ENCODE peak calls at places on chromosomes 3 and 15, in ten cellular contexts. D is pancreas, S is left ventricle myocardium inferior, E is iPS DF 6.9, F is tibial artery, O is transverse colon, G is ovary, A is neuronal stem cell, M is heart right ventricle, N is right lobe of liver. L is an unnamed sample.

GRCh38 chr15:66942649-66943390 is 122.6 kb upstream of the SMAD3 start:
- DNase-seq in M (no peak), O (no peak), E (no peak), A (no peak), N (no peak), F (no peak), G (no peak), S (no peak), D (no peak), L (no peak)

GRCh38 chr3:185082149-185082548 is 70.7 kb downstream of the C3orf70 start:
- DNase-seq in S (no peak), F (no peak), E (no peak), M (no peak), N (no peak), O (no peak), G (no peak), D (no peak), A (no peak), L (no peak)

GRCh38 chr15:64731012-64731806 is 44.2 kb downstream of the RBPMS2 start:
- DNase-seq in O (peak), S (peak), F (peak), N (peak), E (peak), G (peak), M (peak), D (peak), A (peak), L (peak)

GRCh38 chr15:90862964-90863721 is 5.2 kb upstream of the FURIN start:
- DNase-seq in A (no peak), D (no peak), S (no peak), N (peak), F (peak), M (no peak), G (no peak), O (no peak), E (no peak), L (no peak)

GRCh38 chr3:44000586-44000985 is 241.1 kb upstream of the TOPAZ1 start:
- DNase-seq in E (no peak), M (no peak), G (no peak), O (no peak), D (no peak), S (no peak), A (no peak), N (no peak), F (no peak), L (no peak)

GRCh38 chr15:63945005-63945788 is 101.1 kb downstream of the DAPK2 start:
- DNase-seq in A (peak), N (peak), O (peak), F (peak), D (peak), S (peak), G (peak), M (peak), E (peak), L (peak)

GRCh38 chr3:45962033-45962432 is 18.8 kb downstream of the CXCR6 start:
- DNase-seq in A (no peak), N (no peak), F (no peak), G (no peak), S (no peak), M (no peak), D (no peak), O (no peak), E (no peak), L (no peak)

GRCh38 chr3:135078283-135078682 is 283.2 kb downstream of the EPHB1 start:
- DNase-seq in M (no peak), D (no peak), S (no peak), O (no peak), F (no peak), A (no peak), E (peak), G (no peak), N (no peak), L (no peak)

GRCh38 chr15:53384417-53384816 is 375.0 kb downstream of the WDR72 start:
- DNase-seq in S (no peak), O (peak), D (peak), M (no peak), F (no peak), N (peak), E (peak), G (no peak), A (no peak), L (peak)

GRCh38 chr15:27806396-27806795 is 292.7 kb downstream of the OCA2 start:
- DNase-seq in N (no peak), A (no peak), D (no peak), M (no peak), G (no peak), O (no peak), F (no peak), E (no peak), S (no peak), L (no peak)

GRCh38 chr3:155631323-155632019 is 113.4 kb downstream of the PLCH1 start:
- DNase-seq in M (no peak), S (no peak), F (no peak), D (no peak), O (no peak), A (no peak), G (no peak), N (no peak), E (no peak), L (no peak)

GRCh38 chr3:2250783-2251182 is 152.1 kb downstream of the CNTN4 start:
- DNase-seq in A (no peak), E (no peak), M (no peak), G (no peak), O (no peak), F (no peak), N (no peak), S (no peak), D (no peak), L (no peak)

GRCh38 chr3:11059090-11059798 is 66.7 kb downstream of the SLC6A1 start:
- DNase-seq in M (peak), E (no peak), O (peak), D (peak), F (peak), A (peak), S (peak), N (peak), G (peak), L (peak)

GRCh38 chr3:81761904-81762565 is 590 bp upstream of the GBE1 start:
- DNase-seq in A (no peak), G (no peak), M (no peak), E (no peak), N (no peak), O (no peak), S (no peak), D (no peak), F (no peak), L (no peak)

GRCh38 chr3:125191256-125191655 is 21.3 kb downstream of the SLC12A8 start:
- DNase-seq in N (no peak), O (no peak), F (no peak), S (no peak), E (no peak), D (no peak), A (no peak), M (no peak), G (no peak), L (no peak)

GRCh38 chr15:76163429-76164020 is 103.7 kb downstream of the TMEM266 start:
- DNase-seq in M (peak), G (peak), O (peak), F (peak), A (no peak), D (peak), N (no peak), E (no peak), S (peak), L (peak)

GRCh38 chr3:138066383-138066782 is 49.0 kb downstream of the DZIP1L start:
- DNase-seq in G (no peak), S (no peak), O (no peak), F (no peak), E (no peak), N (no peak), D (no peak), M (no peak), A (no peak), L (no peak)

GRCh38 chr3:152779649-152780048 is 55.3 kb upstream of the P2RY1 start:
- DNase-seq in N (no peak), A (peak), M (no peak), S (no peak), E (peak), F (no peak), G (no peak), D (no peak), O (no peak), L (no peak)

GRCh38 chr3:23490459-23490858 is 287.3 kb downstream of the UBE2E2 start:
- DNase-seq in M (no peak), G (no peak), N (no peak), O (no peak), A (no peak), F (no peak), E (no peak), S (no peak), D (no peak), L (no peak)

GRCh38 chr15:29133321-29133720 is 136.3 kb downstream of the NSMCE3 start:
- DNase-seq in M (no peak), D (no peak), G (no peak), N (no peak), O (no peak), F (no peak), S (no peak), A (no peak), E (no peak), L (no peak)

GRCh38 chr15:29133791-29134190 is 135.8 kb downstream of the NSMCE3 start:
- DNase-seq in A (no peak), E (no peak), F (no peak), G (no peak), N (no peak), S (no peak), O (no peak), D (no peak), M (no peak), L (no peak)

GRCh38 chr15:29131336-29132109 is 138.1 kb downstream of the NSMCE3 start:
- DNase-seq in G (no peak), D (no peak), S (no peak), E (no peak), O (no peak), N (no peak), M (no peak), F (no peak), A (no peak), L (no peak)

GRCh38 chr15:29132110-29132420 is 137.6 kb downstream of the NSMCE3 start:
- DNase-seq in F (no peak), A (no peak), S (no peak), G (no peak), D (no peak), O (no peak), E (no peak), M (no peak), N (no peak), L (no peak)

DNA sequence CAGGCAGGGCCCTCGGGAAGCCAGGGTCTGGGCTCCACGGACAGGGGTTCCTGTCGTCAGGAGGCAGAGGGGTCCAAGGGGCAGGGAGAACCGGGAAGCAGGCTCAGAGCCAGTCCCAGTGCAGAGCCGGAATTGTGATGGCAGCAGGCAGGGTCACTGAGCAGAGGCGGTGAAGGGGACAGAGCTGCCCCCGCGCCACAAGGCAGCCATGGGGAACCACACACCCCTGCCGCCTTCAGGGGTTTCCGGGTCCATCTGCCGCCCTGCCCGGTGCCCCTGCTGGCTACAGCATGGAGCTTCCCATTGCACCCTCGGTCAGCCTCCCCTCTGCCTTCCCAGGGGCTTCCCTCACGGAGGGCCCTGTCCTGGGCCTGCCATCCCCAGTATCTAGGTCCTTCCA is 136.8 kb downstream of the NSMCE3 start:
- DNase-seq in F (no peak), E (no peak), A (no peak), G (no peak), S (no peak), D (no peak), O (no peak), N (no peak), M (no peak), L (no peak)
- H3K27ac ChIP-seq in F (no peak), E (no peak), A (no peak), G (no peak), S (no peak), D (no peak), O (no peak), N (no peak), M (no peak), L (no peak)

GRCh38 chr15:101070024-101070423 is 150.9 kb downstream of the LRRK1 start:
- DNase-seq in M (no peak), G (peak), F (no peak), S (no peak), N (no peak), A (no peak), D (no peak), O (no peak), E (no peak), L (no peak)

GRCh38 chr15:101068523-101068960 is 149.4 kb downstream of the LRRK1 start:
- DNase-seq in N (no peak), S (no peak), E (no peak), A (no peak), D (no peak), O (no peak), F (no peak), G (peak), M (no peak), L (no peak)

GRCh38 chr15:101068961-101069734 is 150.0 kb downstream of the LRRK1 start:
- DNase-seq in D (no peak), N (no peak), G (peak), S (no peak), E (peak), O (no peak), A (peak), M (no peak), F (no peak), L (no peak)

GRCh38 chr15:101066501-101067408 is 147.6 kb downstream of the LRRK1 start:
- DNase-seq in E (no peak), S (no peak), F (no peak), D (no peak), A (no peak), G (peak), N (no peak), O (no peak), M (no peak), L (no peak)

GRCh38 chr15:101067660-101068522 is 148.7 kb downstream of the LRRK1 start:
- DNase-seq in G (peak), D (no peak), F (no peak), M (no peak), O (no peak), S (no peak), N (no peak), E (no peak), A (no peak), L (no peak)
- H3K27ac ChIP-seq in G (peak), D (no peak), F (no peak), M (no peak), O (peak), S (no peak), N (no peak), E (peak), A (peak), L (peak)

GRCh38 chr15:72203507-72203837 is 5.9 kb upstream of the GRAMD2A start:
- DNase-seq in O (no peak), F (peak), M (peak), N (no peak), E (no peak), G (no peak), A (no peak), D (no peak), S (peak), L (no peak)
- H3K27ac ChIP-seq in O (no peak), F (peak), M (peak), N (no peak), E (no peak), G (no peak), A (no peak), D (no peak), S (peak), L (no peak)

GRCh38 chr15:80832676-80833075 is 53.5 kb downstream of the CEMIP start:
- DNase-seq in O (no peak), G (no peak), A (no peak), M (no peak), N (no peak), S (no peak), D (no peak), F (no peak), E (no peak), L (no peak)

GRCh38 chr15:80831192-80831591 is 52.0 kb downstream of the CEMIP start:
- DNase-seq in O (no peak), M (no peak), D (no peak), A (no peak), F (no peak), N (no peak), S (no peak), G (no peak), E (no peak), L (no peak)

GRCh38 chr15:80830677-80831076 is 51.5 kb downstream of the CEMIP start:
- DNase-seq in O (no peak), G (no peak), E (no peak), D (no peak), A (no peak), M (no peak), N (no peak), F (no peak), S (no peak), L (no peak)

GRCh38 chr15:80834402-80834801 is 55.2 kb downstream of the CEMIP start:
- DNase-seq in N (no peak), O (no peak), D (no peak), E (no peak), S (no peak), A (no peak), G (no peak), F (no peak), M (no peak), L (no peak)

GRCh38 chr15:80831606-80832224 is 52.5 kb downstream of the CEMIP start:
- DNase-seq in M (no peak), S (no peak), F (no peak), D (no peak), A (no peak), E (no peak), N (no peak), O (no peak), G (no peak), L (no peak)
- H3K27ac ChIP-seq in M (no peak), S (no peak), F (no peak), D (no peak), A (no peak), E (peak), N (no peak), O (no peak), G (no peak), L (no peak)

DNA sequence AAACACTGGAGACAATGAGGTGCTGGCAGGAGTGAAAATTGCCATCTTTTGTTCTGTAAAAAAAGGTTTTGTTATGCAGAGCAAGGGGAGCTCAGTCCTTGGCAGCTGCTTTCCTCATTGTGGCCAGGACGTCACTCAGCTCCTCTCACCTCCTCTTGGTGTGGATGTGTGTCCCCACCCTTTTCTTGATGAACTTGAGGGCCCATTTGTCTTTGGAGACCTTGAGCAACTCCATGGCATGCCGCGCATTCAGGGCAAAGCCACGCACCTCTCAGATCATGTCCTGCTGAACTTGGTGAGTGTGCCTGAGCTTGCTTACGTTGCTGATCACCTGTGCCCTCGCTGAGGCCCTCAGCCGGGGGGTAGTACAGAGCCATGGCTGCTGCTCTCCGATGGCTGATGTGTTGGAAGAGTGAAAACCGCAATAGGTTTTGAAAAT is 24.5 kb upstream of the BDH1 start:
- DNase-seq in N (no peak), G (no peak), O (no peak), E (no peak), F (no peak), M (no peak), S (no peak), D (no peak), A (no peak), L (no peak)
- H3K27ac ChIP-seq in N (no peak), G (no peak), O (no peak), E (no peak), F (no peak), M (no peak), S (no peak), D (no peak), A (no peak), L (no peak)

GRCh38 chr15:52290329-52290728 is 5.3 kb downstream of the MYO5C start:
- DNase-seq in F (no peak), N (no peak), O (no peak), D (no peak), E (no peak), A (no peak), S (no peak), M (no peak), G (no peak), L (no peak)

GRCh38 chr15:52291204-52291603 is 4.4 kb downstream of the MYO5C start:
- DNase-seq in O (no peak), S (no peak), D (no peak), F (no peak), G (no peak), M (no peak), N (no peak), A (no peak), E (no peak), L (no peak)

GRCh38 chr15:52288986-52289385 is 6.6 kb downstream of the MYO5C start:
- DNase-seq in O (no peak), F (no peak), S (no peak), N (no peak), G (no peak), D (no peak), M (no peak), E (no peak), A (no peak), L (no peak)

GRCh38 chr15:52289629-52290081 is 5.9 kb downstream of the MYO5C start:
- DNase-seq in S (no peak), N (no peak), M (no peak), F (no peak), A (no peak), E (no peak), G (no peak), D (peak), O (peak), L (peak)

DNA sequence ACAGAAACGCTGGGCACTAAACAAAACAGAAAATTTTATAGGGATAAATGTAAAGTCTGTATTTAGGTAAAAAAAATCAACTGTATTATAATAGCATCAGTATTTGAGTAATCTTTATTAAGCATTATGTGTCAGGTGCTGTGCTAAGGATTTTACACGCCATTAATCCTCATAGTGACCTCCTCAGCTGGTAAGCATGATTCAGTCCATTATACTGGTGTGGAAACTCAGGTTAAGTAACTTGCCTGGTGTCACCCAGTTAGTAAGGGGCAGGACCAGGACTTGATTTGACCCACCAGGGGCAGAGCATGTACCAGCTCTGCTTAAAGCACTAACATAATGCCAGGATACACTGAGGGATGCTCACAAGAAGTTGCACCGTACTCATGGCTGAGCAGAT is 4.8 kb downstream of the MYO5C start:
- DNase-seq in D (no peak), M (no peak), A (no peak), G (no peak), S (no peak), F (no peak), O (no peak), N (no peak), E (no peak), L (no peak)
- H3K27ac ChIP-seq in D (peak), M (no peak), A (no peak), G (no peak), S (no peak), F (no peak), O (peak), N (no peak), E (no peak), L (no peak)

GRCh38 chr3:186802701-186803100 is 3.6 kb downstream of the RFC4 start:
- DNase-seq in S (no peak), F (no peak), O (no peak), M (no peak), E (no peak), A (no peak), G (no peak), D (no peak), N (no peak), L (no peak)

GRCh38 chr3:186806173-186807055 is at the start of gene RFC4:
- DNase-seq in D (peak), F (peak), O (peak), M (peak), S (peak), G (peak), A (peak), E (no peak), N (peak), L (peak)

GRCh38 chr3:186810597-186810996 is 4.3 kb upstream of the RFC4 start:
- DNase-seq in O (no peak), M (no peak), A (no peak), N (no peak), S (no peak), E (no peak), F (no peak), G (no peak), D (no peak), L (no peak)

DNA sequence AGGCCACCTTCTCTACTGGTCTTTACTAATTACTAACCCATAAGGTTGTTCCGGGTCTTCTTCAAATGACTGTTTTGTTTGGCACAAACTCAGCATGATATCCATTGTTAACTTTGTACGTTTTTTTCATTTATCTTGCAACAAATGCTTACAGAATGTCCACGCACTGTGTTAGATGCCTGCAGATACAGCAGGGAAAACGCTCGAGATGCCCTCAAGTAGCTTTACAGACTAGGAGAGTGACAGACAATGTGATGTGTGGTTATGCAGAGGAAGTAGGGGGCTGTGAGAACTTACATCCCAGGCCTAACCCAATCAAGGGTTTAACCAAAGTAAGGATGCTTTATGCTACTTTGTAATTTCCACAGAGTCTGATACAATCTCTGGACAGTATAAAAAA is 949 bp upstream of the RFC4 start:
- DNase-seq in M (no peak), F (no peak), G (no peak), N (no peak), S (no peak), O (no peak), A (no peak), E (no peak), D (no peak), L (no peak)
- H3K27ac ChIP-seq in M (peak), F (no peak), G (no peak), N (no peak), S (peak), O (peak), A (peak), E (no peak), D (no peak), L (no peak)

GRCh38 chr3:62875103-62876002 is at the start of gene CADPS:
- DNase-seq in S (peak), D (peak), E (no peak), A (no peak), O (peak), G (peak), F (peak), N (no peak), M (peak), L (peak)
- H3K27ac ChIP-seq in S (peak), D (peak), E (no peak), A (peak), O (peak), G (no peak), F (no peak), N (no peak), M (peak), L (no peak)